ENCODE peak calls at places on chromosomes 6 and 20, in six cellular contexts. One of them, this sample, is unnamed.
A peak's percentile ranks its signal among the peaks of the same experiment; 100 is the strongest.

GRCh38 chr20:53652090-53652858 is 58.6 kb upstream of the ZNF217 start:
- DNase-seq in EL: no peak
- DNase-seq in neural progenitor cell: no peak
- DNase-seq in stimulated activated CD4-positive, alpha-beta T cell treated with anti-CD3 and anti-CD28 coated beads, Interleukin-15, amount 100 ng/mL, for 1 hour: no peak
- DNase-seq in tibial artery: no peak
- DNase-seq in NCI-H1092: no peak
- DNase-seq in this sample: no peak

GRCh38 chr6:47034421-47034820 is 7.7 kb downstream of the ADGRF1 start:
- DNase-seq in EL: peak; percentile 6
- DNase-seq in neural progenitor cell: no peak
- DNase-seq in stimulated activated CD4-positive, alpha-beta T cell treated with anti-CD3 and anti-CD28 coated beads, Interleukin-15, amount 100 ng/mL, for 1 hour: no peak
- DNase-seq in tibial artery: no peak
- DNase-seq in NCI-H1092: no peak
- DNase-seq in this sample: no peak

GRCh38 chr20:36574278-36575065 is 1.1 kb downstream of the TGIF2 start:
- DNase-seq in EL: peak; percentile 62
- DNase-seq in neural progenitor cell: peak; percentile 74
- DNase-seq in stimulated activated CD4-positive, alpha-beta T cell treated with anti-CD3 and anti-CD28 coated beads, Interleukin-15, amount 100 ng/mL, for 1 hour: peak; percentile 42
- DNase-seq in tibial artery: peak; percentile 42
- DNase-seq in NCI-H1092: no peak
- DNase-seq in this sample: peak; percentile 62

GRCh38 chr20:63574829-63575720 is 1.0 kb upstream of the HELZ2 start:
- DNase-seq in EL: peak; percentile 57
- DNase-seq in neural progenitor cell: no peak
- DNase-seq in stimulated activated CD4-positive, alpha-beta T cell treated with anti-CD3 and anti-CD28 coated beads, Interleukin-15, amount 100 ng/mL, for 1 hour: no peak
- DNase-seq in tibial artery: no peak
- DNase-seq in NCI-H1092: no peak
- DNase-seq in this sample: no peak

GRCh38 chr20:9996944-9997343 is 37.8 kb upstream of the ANKEF1 start:
- DNase-seq in EL: no peak
- DNase-seq in neural progenitor cell: no peak
- DNase-seq in stimulated activated CD4-positive, alpha-beta T cell treated with anti-CD3 and anti-CD28 coated beads, Interleukin-15, amount 100 ng/mL, for 1 hour: no peak
- DNase-seq in tibial artery: no peak
- DNase-seq in NCI-H1092: no peak
- DNase-seq in this sample: no peak

GRCh38 chr6:88804701-88805100 is 158.7 kb downstream of the RNGTT start:
- DNase-seq in EL: peak; percentile 61
- DNase-seq in neural progenitor cell: no peak
- DNase-seq in stimulated activated CD4-positive, alpha-beta T cell treated with anti-CD3 and anti-CD28 coated beads, Interleukin-15, amount 100 ng/mL, for 1 hour: no peak
- DNase-seq in tibial artery: no peak
- DNase-seq in NCI-H1092: no peak
- DNase-seq in this sample: no peak

GRCh38 chr6:157644043-157644810 is 178.8 kb upstream of the SNX9 start:
- DNase-seq in EL: peak; percentile 17
- DNase-seq in neural progenitor cell: no peak
- DNase-seq in stimulated activated CD4-positive, alpha-beta T cell treated with anti-CD3 and anti-CD28 coated beads, Interleukin-15, amount 100 ng/mL, for 1 hour: peak; percentile 12
- DNase-seq in tibial artery: peak; percentile 40
- DNase-seq in NCI-H1092: no peak
- DNase-seq in this sample: no peak

GRCh38 chr6:122798099-122798641 is 9.1 kb downstream of the SMPDL3A start:
- DNase-seq in EL: peak; percentile 67
- DNase-seq in neural progenitor cell: no peak
- DNase-seq in stimulated activated CD4-positive, alpha-beta T cell treated with anti-CD3 and anti-CD28 coated beads, Interleukin-15, amount 100 ng/mL, for 1 hour: no peak
- DNase-seq in tibial artery: no peak
- DNase-seq in NCI-H1092: no peak
- DNase-seq in this sample: peak; percentile 31

GRCh38 chr6:151494235-151494950 is 576 bp downstream of the CCDC170 start:
- DNase-seq in EL: peak; percentile 50
- DNase-seq in neural progenitor cell: peak; percentile 61
- DNase-seq in stimulated activated CD4-positive, alpha-beta T cell treated with anti-CD3 and anti-CD28 coated beads, Interleukin-15, amount 100 ng/mL, for 1 hour: no peak
- DNase-seq in tibial artery: peak; percentile 45
- DNase-seq in NCI-H1092: no peak
- DNase-seq in this sample: peak; percentile 17

GRCh38 chr6:139181236-139181635 is 46.4 kb downstream of the HECA start:
- DNase-seq in EL: no peak
- DNase-seq in neural progenitor cell: no peak
- DNase-seq in stimulated activated CD4-positive, alpha-beta T cell treated with anti-CD3 and anti-CD28 coated beads, Interleukin-15, amount 100 ng/mL, for 1 hour: no peak
- DNase-seq in tibial artery: no peak
- DNase-seq in NCI-H1092: no peak
- DNase-seq in this sample: no peak